ENCODE peak calls at places on chromosomes 3 and 15, in five cellular contexts. R, U, S, C and N are unnamed samples.

GRCh38 chr3:28286595-28286994 is 45.2 kb downstream of the CMC1 start:
- DNase-seq in S (peak; percentile 51), U (peak; percentile 34), C (peak; percentile 8), R (peak; percentile 46), N (no peak)

GRCh38 chr15:79168922-79169322 is 78.3 kb upstream of the RASGRF1 start:
- DNase-seq in S (peak; percentile 48), R (no peak), U (peak; percentile 74), C (no peak), N (peak; percentile 58)

GRCh38 chr15:47477253-47477652 is 240.1 kb upstream of the SEMA6D start:
- DNase-seq in U (no peak), S (no peak), R (no peak), C (no peak), N (no peak)

GRCh38 chr3:66037986-66038369 is 740 bp downstream of the MAGI1 start:
- DNase-seq in U (no peak), S (no peak), C (no peak), R (no peak), N (peak; percentile 59)

GRCh38 chr3:150885535-150885934 is 19.7 kb downstream of the MINDY4B start:
- DNase-seq in R (no peak), U (no peak), S (no peak), C (no peak), N (no peak)

GRCh38 chr15:70347766-70348558 is 250.2 kb upstream of the TLE3 start:
- DNase-seq in U (no peak), S (no peak), R (no peak), C (no peak), N (no peak)

GRCh38 chr15:42911058-42911592 is 9.5 kb downstream of the TTBK2 start:
- DNase-seq in R (peak; percentile 46), S (no peak), C (no peak), U (no peak), N (no peak)

GRCh38 chr3:183178833-183179549 is 16.5 kb upstream of the LAMP3 start:
- DNase-seq in R (no peak), U (no peak), C (no peak), S (peak; percentile 25), N (no peak)

GRCh38 chr3:36959821-36960220 is 15.0 kb upstream of the TRANK1 start:
- DNase-seq in U (no peak), C (no peak), S (no peak), R (no peak), N (no peak)

GRCh38 chr3:84906065-84906464 is 52.7 kb upstream of the CADM2 start:
- DNase-seq in S (no peak), C (no peak), U (no peak), R (no peak), N (no peak)

GRCh38 chr3:140438736-140439505 is 238.9 kb upstream of the TRIM42 start:
- DNase-seq in C (no peak), U (no peak), R (no peak), S (no peak), N (no peak)

GRCh38 chr3:183427206-183428139 is 946 bp downstream of the MCF2L2 start:
- DNase-seq in U (no peak), R (no peak), C (no peak), S (no peak), N (no peak)

GRCh38 chr3:194351952-194352536 is 916 bp upstream of the CPN2 start:
- DNase-seq in R (no peak), S (no peak), U (no peak), C (no peak), N (no peak)

GRCh38 chr3:36890261-36890660 is 54.6 kb downstream of the TRANK1 start:
- DNase-seq in S (no peak), R (no peak), C (no peak), U (no peak), N (no peak)

GRCh38 chr3:150210461-150211110 is 197.5 kb upstream of the TSC22D2 start:
- DNase-seq in U (no peak), S (no peak), R (peak; percentile 30), C (no peak), N (peak; percentile 47)

GRCh38 chr15:31197497-31198414 is 96.2 kb upstream of the TRPM1 start:
- DNase-seq in S (peak; percentile 62), U (peak; percentile 33), R (no peak), C (peak; percentile 47), N (peak; percentile 44)

GRCh38 chr3:42128526-42128925 is 37.4 kb downstream of the TRAK1 start:
- DNase-seq in U (no peak), S (no peak), R (no peak), C (no peak), N (no peak)

GRCh38 chr15:25169318-25169717 is 214.5 kb downstream of the SNRPN start:
- DNase-seq in C (no peak), U (no peak), R (no peak), S (no peak), N (no peak)

GRCh38 chr15:66089049-66089448 is 164.5 kb downstream of the MEGF11 start:
- DNase-seq in R (no peak), C (no peak), U (no peak), S (no peak), N (no peak)

GRCh38 chr15:39426552-39427532 is 154.0 kb upstream of the THBS1 start:
- DNase-seq in R (peak; percentile 84), C (peak; percentile 69), S (no peak), U (no peak), N (no peak)

GRCh38 chr15:28269097-28269496 is 52.9 kb downstream of the HERC2 start:
- DNase-seq in S (no peak), R (no peak), C (no peak), U (no peak), N (no peak)

GRCh38 chr3:44061268-44061667 is 180.4 kb upstream of the TOPAZ1 start:
- DNase-seq in S (no peak), C (no peak), U (no peak), R (no peak), N (no peak)

GRCh38 chr3:160616721-160617120 is 51.4 kb upstream of the KPNA4 start:
- DNase-seq in S (no peak), R (peak; percentile 71), U (no peak), C (no peak), N (no peak)

GRCh38 chr3:49295489-49296058 is 18.5 kb upstream of the C3orf62 start:
- DNase-seq in S (peak; percentile 51), C (no peak), U (peak; percentile 35), R (peak; percentile 35), N (no peak)

GRCh38 chr3:15757824-15758223 is 40.0 kb downstream of the ANKRD28 start:
- DNase-seq in R (no peak), C (no peak), S (no peak), U (no peak), N (no peak)

GRCh38 chr3:157477441-157477840 is 25.8 kb downstream of the VEPH1 start:
- DNase-seq in R (peak; percentile 21), U (no peak), C (no peak), S (peak; percentile 7), N (no peak)

GRCh38 chr3:87186631-87187159 is 40.4 kb upstream of the CHMP2B start:
- DNase-seq in S (no peak), C (no peak), U (no peak), R (no peak), N (no peak)

GRCh38 chr3:87196879-87197278 is 30.2 kb upstream of the CHMP2B start:
- DNase-seq in U (no peak), C (no peak), R (no peak), S (no peak), N (no peak)

GRCh38 chr3:87191641-87192040 is 35.5 kb upstream of the CHMP2B start:
- DNase-seq in R (no peak), S (no peak), C (no peak), U (no peak), N (no peak)

GRCh38 chr3:87191175-87191574 is 35.9 kb upstream of the CHMP2B start:
- DNase-seq in U (no peak), R (no peak), S (no peak), C (no peak), N (no peak)
- TF ChIP-seq RFX5 in U (no peak), R (no peak), S (no peak), C (no peak), N (no peak)

DNA sequence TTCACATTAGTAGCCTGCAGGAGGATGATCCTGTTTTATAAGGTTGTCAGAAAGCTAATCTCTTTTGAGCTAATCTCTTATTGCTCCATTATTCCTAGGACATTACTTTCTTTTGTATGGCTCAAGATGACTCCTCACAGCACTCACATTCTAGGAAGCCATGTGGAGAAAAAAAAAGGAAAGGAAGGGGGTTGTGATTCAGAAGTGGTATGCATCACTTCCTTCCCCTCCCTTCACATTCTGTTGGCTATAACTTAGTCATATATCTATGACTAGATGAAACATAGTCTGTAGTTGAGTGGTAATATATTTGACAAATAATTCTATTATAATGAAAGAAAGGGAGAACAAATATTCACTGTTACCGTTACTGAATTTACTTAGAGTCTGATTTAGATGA is 168.8 kb upstream of the TTC14 start:
- DNase-seq in C (no peak), S (no peak), R (peak; percentile 81), U (no peak), N (no peak)
- TF ChIP-seq RFX5 in C (no peak), S (no peak), R (no peak), U (no peak), N (no peak)

GRCh38 chr3:9794400-9794799 is 1.5 kb downstream of the ARPC4 start:
- DNase-seq in R (no peak), S (no peak), C (no peak), U (no peak), N (no peak)

GRCh38 chr3:9795212-9795611 is 2.3 kb downstream of the ARPC4 start:
- DNase-seq in R (no peak), C (peak; percentile 42), S (no peak), U (no peak), N (no peak)

GRCh38 chr3:9792405-9793160 is at the start of the genes ARPC4 and TADA3:
- DNase-seq in U (peak; percentile 90), R (peak; percentile 96), S (peak; percentile 96), C (peak; percentile 92), N (peak; percentile 89)

GRCh38 chr3:9791790-9792404 is 376 bp downstream of the TADA3 start:
- DNase-seq in R (no peak), C (no peak), U (no peak), S (no peak), N (no peak)

DNA sequence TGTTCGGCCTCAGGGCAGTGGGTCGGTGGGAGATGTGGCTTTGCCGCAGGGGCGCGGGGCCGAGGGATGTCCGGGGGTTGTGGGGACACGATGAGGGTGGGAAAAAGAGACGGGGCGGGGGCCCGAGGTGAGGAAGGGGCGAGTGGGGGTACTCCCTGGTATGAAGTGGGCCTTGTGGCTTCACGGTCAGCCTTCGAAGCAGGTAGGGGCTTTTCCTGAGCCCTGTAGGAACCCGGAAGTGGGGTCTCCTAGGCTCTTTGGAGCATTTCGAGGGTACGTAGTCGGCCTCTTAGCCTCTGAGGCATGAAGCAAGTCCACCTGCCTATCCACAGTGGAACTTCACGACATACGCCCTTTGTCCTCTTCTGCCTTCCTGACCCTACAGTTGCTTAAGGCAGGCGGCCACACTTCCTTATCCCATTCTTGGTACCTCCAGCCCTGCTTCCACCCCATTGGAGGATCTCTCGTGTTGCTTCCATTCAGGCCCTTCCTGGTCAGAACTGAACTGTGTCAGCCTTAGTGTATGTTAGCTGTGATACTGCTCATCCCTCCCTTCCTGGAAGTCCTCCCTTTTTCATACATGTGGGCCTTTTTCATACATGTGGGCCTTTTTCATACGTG is 389 bp downstream of the ARPC4 start:
- DNase-seq in U (peak; percentile 28), R (peak; percentile 44), C (no peak), S (peak; percentile 61), N (no peak)
- TF ChIP-seq RFX5 in U (no peak), R (no peak), C (no peak), S (no peak), N (no peak)

GRCh38 chr15:26572606-26573350 is 200.1 kb downstream of the GABRB3 start:
- DNase-seq in U (no peak), C (no peak), R (no peak), S (no peak), N (no peak)
- TF ChIP-seq RFX5 in U (no peak), C (no peak), R (no peak), S (no peak), N (no peak)